ENCODE peak calls at places on chromosomes 5 and 9, in five cellular contexts. I is BJ, C is type B pancreatic cell, Z is erythroblast, O is hypothalamus. G is an unnamed sample.

GRCh38 chr9:77099388-77099787 is 77.9 kb upstream of the VPS13A start:
- DNase-seq in I (no peak), C (no peak), O (no peak), Z (no peak), G (peak; percentile 89)

GRCh38 chr9:5593904-5594303 is 35.0 kb upstream of the RIC1 start:
- DNase-seq in Z (no peak), I (no peak), O (no peak), C (no peak), G (no peak)

GRCh38 chr5:134079748-134080581 is 34.5 kb upstream of the TCF7 start:
- DNase-seq in C (no peak), I (no peak), O (no peak), Z (no peak), G (no peak)

GRCh38 chr9:91948423-91949292 is 1.4 kb downstream of the ROR2 start:
- DNase-seq in I (no peak), O (no peak), C (peak; percentile 82), Z (peak; percentile 77), G (peak; percentile 81)

GRCh38 chr5:178786859-178787499 is 56.5 kb upstream of the ZNF354A start:
- DNase-seq in C (no peak), I (peak; percentile 12), O (no peak), Z (no peak), G (no peak)

GRCh38 chr5:36392818-36393217 is 91.1 kb upstream of the RANBP3L start:
- DNase-seq in I (peak; percentile 51), C (no peak), O (no peak), Z (no peak), G (no peak)

GRCh38 chr5:14204785-14205321 is 61.7 kb downstream of the TRIO start:
- DNase-seq in Z (no peak), C (no peak), O (no peak), I (peak; percentile 35), G (peak; percentile 75)

GRCh38 chr5:111738118-111738517 is 18.9 kb downstream of the NREP start:
- DNase-seq in O (no peak), C (no peak), Z (no peak), I (no peak), G (no peak)

GRCh38 chr9:93672622-93673270 is 96.4 kb downstream of the PHF2 start:
- DNase-seq in I (no peak), C (no peak), Z (no peak), O (no peak), G (no peak)

GRCh38 chr9:110148384-110148783 is 59.6 kb downstream of the C9orf152 start:
- DNase-seq in Z (peak; percentile 16), O (no peak), C (no peak), I (no peak), G (no peak)

GRCh38 chr9:126723807-126724172 is 81.0 kb upstream of the ZBTB43 start:
- DNase-seq in C (no peak), Z (no peak), I (no peak), O (no peak), G (no peak)

GRCh38 chr5:137022043-137022442 is 477.1 kb downstream of the SPOCK1 start:
- DNase-seq in Z (no peak), C (no peak), I (no peak), O (no peak), G (peak; percentile 24)